ENCODE peak calls at places on chromosomes 1 and 21, in seven cellular contexts. One of them, this sample, is unnamed.

GRCh38 chr21:34592120-34592561 is 22.8 kb downstream of the RCAN1 start:
- ATAC-seq in activated CD8-positive, alpha-beta T cell treated with anti-CD3 and anti-CD28 coated beads, Interleukin-2, amount 10 ng/mL, durations not matched to agents 7 days and 5 days: no peak
- ATAC-seq in activated CD8-positive, alpha-beta memory T cell treated with anti-CD3 and anti-CD28 coated beads, Interleukin-2, amount 10 ng/mL, durations not matched to agents 7 days and 5 days: no peak
- ATAC-seq in activated naive CD4-positive, alpha-beta T cell treated with anti-CD3 and anti-CD28 coated beads, Interleukin-2, amount 50 U/mL, for 72 hours: no peak
- ATAC-seq in activated naive CD8-positive, alpha-beta T cell treated with anti-CD3 and anti-CD28 coated beads, Interleukin-2, amount 10 ng/mL, durations not matched to agents 7 days and 5 days: no peak
- ATAC-seq in stimulated activated naive CD8-positive, alpha-beta T cell treated with anti-CD3 and anti-CD28 coated beads, Interleukin-15, Interleukin-2, amounts not matched to agents 100 U/mL and 50 U/mL, for 24 hours: no peak
- ATAC-seq in CD4-positive, alpha-beta T cell: no peak
- ATAC-seq in this sample: no peak

GRCh38 chr1:72221811-72222210 is 60.5 kb downstream of the NEGR1 start:
- ATAC-seq in activated CD8-positive, alpha-beta T cell treated with anti-CD3 and anti-CD28 coated beads, Interleukin-2, amount 10 ng/mL, durations not matched to agents 7 days and 5 days: no peak
- ATAC-seq in activated CD8-positive, alpha-beta memory T cell treated with anti-CD3 and anti-CD28 coated beads, Interleukin-2, amount 10 ng/mL, durations not matched to agents 7 days and 5 days: no peak
- ATAC-seq in activated naive CD4-positive, alpha-beta T cell treated with anti-CD3 and anti-CD28 coated beads, Interleukin-2, amount 50 U/mL, for 72 hours: no peak
- ATAC-seq in activated naive CD8-positive, alpha-beta T cell treated with anti-CD3 and anti-CD28 coated beads, Interleukin-2, amount 10 ng/mL, durations not matched to agents 7 days and 5 days: no peak
- ATAC-seq in stimulated activated naive CD8-positive, alpha-beta T cell treated with anti-CD3 and anti-CD28 coated beads, Interleukin-15, Interleukin-2, amounts not matched to agents 100 U/mL and 50 U/mL, for 24 hours: no peak
- ATAC-seq in CD4-positive, alpha-beta T cell: no peak
- ATAC-seq in this sample: no peak

GRCh38 chr1:21946836-21947587 is 9.9 kb upstream of the HSPG2 start:
- ATAC-seq in activated CD8-positive, alpha-beta T cell treated with anti-CD3 and anti-CD28 coated beads, Interleukin-2, amount 10 ng/mL, durations not matched to agents 7 days and 5 days: no peak
- ATAC-seq in activated CD8-positive, alpha-beta memory T cell treated with anti-CD3 and anti-CD28 coated beads, Interleukin-2, amount 10 ng/mL, durations not matched to agents 7 days and 5 days: no peak
- ATAC-seq in activated naive CD4-positive, alpha-beta T cell treated with anti-CD3 and anti-CD28 coated beads, Interleukin-2, amount 50 U/mL, for 72 hours: no peak
- ATAC-seq in activated naive CD8-positive, alpha-beta T cell treated with anti-CD3 and anti-CD28 coated beads, Interleukin-2, amount 10 ng/mL, durations not matched to agents 7 days and 5 days: no peak
- ATAC-seq in stimulated activated naive CD8-positive, alpha-beta T cell treated with anti-CD3 and anti-CD28 coated beads, Interleukin-15, Interleukin-2, amounts not matched to agents 100 U/mL and 50 U/mL, for 24 hours: no peak
- ATAC-seq in CD4-positive, alpha-beta T cell: no peak
- ATAC-seq in this sample: no peak

GRCh38 chr21:37079211-37079824 is 6.3 kb downstream of the TTC3 start:
- ATAC-seq in activated CD8-positive, alpha-beta T cell treated with anti-CD3 and anti-CD28 coated beads, Interleukin-2, amount 10 ng/mL, durations not matched to agents 7 days and 5 days: peak; percentile 60
- ATAC-seq in activated CD8-positive, alpha-beta memory T cell treated with anti-CD3 and anti-CD28 coated beads, Interleukin-2, amount 10 ng/mL, durations not matched to agents 7 days and 5 days: peak; percentile 55
- ATAC-seq in activated naive CD4-positive, alpha-beta T cell treated with anti-CD3 and anti-CD28 coated beads, Interleukin-2, amount 50 U/mL, for 72 hours: no peak
- ATAC-seq in activated naive CD8-positive, alpha-beta T cell treated with anti-CD3 and anti-CD28 coated beads, Interleukin-2, amount 10 ng/mL, durations not matched to agents 7 days and 5 days: no peak
- ATAC-seq in stimulated activated naive CD8-positive, alpha-beta T cell treated with anti-CD3 and anti-CD28 coated beads, Interleukin-15, Interleukin-2, amounts not matched to agents 100 U/mL and 50 U/mL, for 24 hours: no peak
- ATAC-seq in CD4-positive, alpha-beta T cell: peak; percentile 78
- ATAC-seq in this sample: peak; percentile 39

GRCh38 chr21:43984905-43985689 is 27.0 kb upstream of the TRAPPC10 start:
- ATAC-seq in activated CD8-positive, alpha-beta T cell treated with anti-CD3 and anti-CD28 coated beads, Interleukin-2, amount 10 ng/mL, durations not matched to agents 7 days and 5 days: peak; percentile 38
- ATAC-seq in activated CD8-positive, alpha-beta memory T cell treated with anti-CD3 and anti-CD28 coated beads, Interleukin-2, amount 10 ng/mL, durations not matched to agents 7 days and 5 days: no peak
- ATAC-seq in activated naive CD4-positive, alpha-beta T cell treated with anti-CD3 and anti-CD28 coated beads, Interleukin-2, amount 50 U/mL, for 72 hours: peak; percentile 46
- ATAC-seq in activated naive CD8-positive, alpha-beta T cell treated with anti-CD3 and anti-CD28 coated beads, Interleukin-2, amount 10 ng/mL, durations not matched to agents 7 days and 5 days: peak; percentile 28
- ATAC-seq in stimulated activated naive CD8-positive, alpha-beta T cell treated with anti-CD3 and anti-CD28 coated beads, Interleukin-15, Interleukin-2, amounts not matched to agents 100 U/mL and 50 U/mL, for 24 hours: no peak
- ATAC-seq in CD4-positive, alpha-beta T cell: peak; percentile 68
- ATAC-seq in this sample: peak; percentile 35

GRCh38 chr1:35847935-35848565 is 35.0 kb upstream of the AGO1 start:
- ATAC-seq in activated CD8-positive, alpha-beta T cell treated with anti-CD3 and anti-CD28 coated beads, Interleukin-2, amount 10 ng/mL, durations not matched to agents 7 days and 5 days: no peak
- ATAC-seq in activated CD8-positive, alpha-beta memory T cell treated with anti-CD3 and anti-CD28 coated beads, Interleukin-2, amount 10 ng/mL, durations not matched to agents 7 days and 5 days: no peak
- ATAC-seq in activated naive CD4-positive, alpha-beta T cell treated with anti-CD3 and anti-CD28 coated beads, Interleukin-2, amount 50 U/mL, for 72 hours: no peak
- ATAC-seq in activated naive CD8-positive, alpha-beta T cell treated with anti-CD3 and anti-CD28 coated beads, Interleukin-2, amount 10 ng/mL, durations not matched to agents 7 days and 5 days: no peak
- ATAC-seq in stimulated activated naive CD8-positive, alpha-beta T cell treated with anti-CD3 and anti-CD28 coated beads, Interleukin-15, Interleukin-2, amounts not matched to agents 100 U/mL and 50 U/mL, for 24 hours: no peak
- ATAC-seq in CD4-positive, alpha-beta T cell: no peak
- ATAC-seq in this sample: no peak

GRCh38 chr1:162373541-162374375 is 2.9 kb downstream of the SPATA46 start:
- ATAC-seq in activated CD8-positive, alpha-beta T cell treated with anti-CD3 and anti-CD28 coated beads, Interleukin-2, amount 10 ng/mL, durations not matched to agents 7 days and 5 days: no peak
- ATAC-seq in activated CD8-positive, alpha-beta memory T cell treated with anti-CD3 and anti-CD28 coated beads, Interleukin-2, amount 10 ng/mL, durations not matched to agents 7 days and 5 days: no peak
- ATAC-seq in activated naive CD4-positive, alpha-beta T cell treated with anti-CD3 and anti-CD28 coated beads, Interleukin-2, amount 50 U/mL, for 72 hours: no peak
- ATAC-seq in activated naive CD8-positive, alpha-beta T cell treated with anti-CD3 and anti-CD28 coated beads, Interleukin-2, amount 10 ng/mL, durations not matched to agents 7 days and 5 days: no peak
- ATAC-seq in stimulated activated naive CD8-positive, alpha-beta T cell treated with anti-CD3 and anti-CD28 coated beads, Interleukin-15, Interleukin-2, amounts not matched to agents 100 U/mL and 50 U/mL, for 24 hours: no peak
- ATAC-seq in CD4-positive, alpha-beta T cell: no peak
- ATAC-seq in this sample: no peak

GRCh38 chr21:14215971-14216621 is at the start of gene RBM11:
- ATAC-seq in activated CD8-positive, alpha-beta T cell treated with anti-CD3 and anti-CD28 coated beads, Interleukin-2, amount 10 ng/mL, durations not matched to agents 7 days and 5 days: peak; percentile 95
- ATAC-seq in activated CD8-positive, alpha-beta memory T cell treated with anti-CD3 and anti-CD28 coated beads, Interleukin-2, amount 10 ng/mL, durations not matched to agents 7 days and 5 days: peak; percentile 97
- ATAC-seq in activated naive CD4-positive, alpha-beta T cell treated with anti-CD3 and anti-CD28 coated beads, Interleukin-2, amount 50 U/mL, for 72 hours: peak; percentile 98
- ATAC-seq in activated naive CD8-positive, alpha-beta T cell treated with anti-CD3 and anti-CD28 coated beads, Interleukin-2, amount 10 ng/mL, durations not matched to agents 7 days and 5 days: peak; percentile 91
- ATAC-seq in stimulated activated naive CD8-positive, alpha-beta T cell treated with anti-CD3 and anti-CD28 coated beads, Interleukin-15, Interleukin-2, amounts not matched to agents 100 U/mL and 50 U/mL, for 24 hours: peak; percentile 100
- ATAC-seq in CD4-positive, alpha-beta T cell: peak; percentile 97
- ATAC-seq in this sample: peak; percentile 98

GRCh38 chr1:41323243-41323642 is 38.0 kb upstream of the FOXO6 start:
- ATAC-seq in activated CD8-positive, alpha-beta T cell treated with anti-CD3 and anti-CD28 coated beads, Interleukin-2, amount 10 ng/mL, durations not matched to agents 7 days and 5 days: no peak
- ATAC-seq in activated CD8-positive, alpha-beta memory T cell treated with anti-CD3 and anti-CD28 coated beads, Interleukin-2, amount 10 ng/mL, durations not matched to agents 7 days and 5 days: no peak
- ATAC-seq in activated naive CD4-positive, alpha-beta T cell treated with anti-CD3 and anti-CD28 coated beads, Interleukin-2, amount 50 U/mL, for 72 hours: no peak
- ATAC-seq in activated naive CD8-positive, alpha-beta T cell treated with anti-CD3 and anti-CD28 coated beads, Interleukin-2, amount 10 ng/mL, durations not matched to agents 7 days and 5 days: no peak
- ATAC-seq in stimulated activated naive CD8-positive, alpha-beta T cell treated with anti-CD3 and anti-CD28 coated beads, Interleukin-15, Interleukin-2, amounts not matched to agents 100 U/mL and 50 U/mL, for 24 hours: no peak
- ATAC-seq in CD4-positive, alpha-beta T cell: no peak
- ATAC-seq in this sample: no peak

GRCh38 chr1:155037851-155038441 is 4.3 kb downstream of the DCST1 start:
- ATAC-seq in activated CD8-positive, alpha-beta T cell treated with anti-CD3 and anti-CD28 coated beads, Interleukin-2, amount 10 ng/mL, durations not matched to agents 7 days and 5 days: no peak
- ATAC-seq in activated CD8-positive, alpha-beta memory T cell treated with anti-CD3 and anti-CD28 coated beads, Interleukin-2, amount 10 ng/mL, durations not matched to agents 7 days and 5 days: no peak
- ATAC-seq in activated naive CD4-positive, alpha-beta T cell treated with anti-CD3 and anti-CD28 coated beads, Interleukin-2, amount 50 U/mL, for 72 hours: no peak
- ATAC-seq in activated naive CD8-positive, alpha-beta T cell treated with anti-CD3 and anti-CD28 coated beads, Interleukin-2, amount 10 ng/mL, durations not matched to agents 7 days and 5 days: no peak
- ATAC-seq in stimulated activated naive CD8-positive, alpha-beta T cell treated with anti-CD3 and anti-CD28 coated beads, Interleukin-15, Interleukin-2, amounts not matched to agents 100 U/mL and 50 U/mL, for 24 hours: no peak
- ATAC-seq in CD4-positive, alpha-beta T cell: no peak
- ATAC-seq in this sample: no peak

GRCh38 chr1:119374208-119374877 is 5.8 kb downstream of the HAO2 start:
- ATAC-seq in activated CD8-positive, alpha-beta T cell treated with anti-CD3 and anti-CD28 coated beads, Interleukin-2, amount 10 ng/mL, durations not matched to agents 7 days and 5 days: no peak
- ATAC-seq in activated CD8-positive, alpha-beta memory T cell treated with anti-CD3 and anti-CD28 coated beads, Interleukin-2, amount 10 ng/mL, durations not matched to agents 7 days and 5 days: no peak
- ATAC-seq in activated naive CD4-positive, alpha-beta T cell treated with anti-CD3 and anti-CD28 coated beads, Interleukin-2, amount 50 U/mL, for 72 hours: no peak
- ATAC-seq in activated naive CD8-positive, alpha-beta T cell treated with anti-CD3 and anti-CD28 coated beads, Interleukin-2, amount 10 ng/mL, durations not matched to agents 7 days and 5 days: no peak
- ATAC-seq in stimulated activated naive CD8-positive, alpha-beta T cell treated with anti-CD3 and anti-CD28 coated beads, Interleukin-15, Interleukin-2, amounts not matched to agents 100 U/mL and 50 U/mL, for 24 hours: peak; percentile 23
- ATAC-seq in CD4-positive, alpha-beta T cell: no peak
- ATAC-seq in this sample: peak; percentile 67

GRCh38 chr1:79100385-79100784 is 93.9 kb upstream of the ADGRL4 start:
- ATAC-seq in activated CD8-positive, alpha-beta T cell treated with anti-CD3 and anti-CD28 coated beads, Interleukin-2, amount 10 ng/mL, durations not matched to agents 7 days and 5 days: no peak
- ATAC-seq in activated CD8-positive, alpha-beta memory T cell treated with anti-CD3 and anti-CD28 coated beads, Interleukin-2, amount 10 ng/mL, durations not matched to agents 7 days and 5 days: no peak
- ATAC-seq in activated naive CD4-positive, alpha-beta T cell treated with anti-CD3 and anti-CD28 coated beads, Interleukin-2, amount 50 U/mL, for 72 hours: no peak
- ATAC-seq in activated naive CD8-positive, alpha-beta T cell treated with anti-CD3 and anti-CD28 coated beads, Interleukin-2, amount 10 ng/mL, durations not matched to agents 7 days and 5 days: no peak
- ATAC-seq in stimulated activated naive CD8-positive, alpha-beta T cell treated with anti-CD3 and anti-CD28 coated beads, Interleukin-15, Interleukin-2, amounts not matched to agents 100 U/mL and 50 U/mL, for 24 hours: no peak
- ATAC-seq in CD4-positive, alpha-beta T cell: no peak
- ATAC-seq in this sample: no peak

GRCh38 chr1:39332828-39333227 is 128.3 kb downstream of the MACF1 start:
- ATAC-seq in activated CD8-positive, alpha-beta T cell treated with anti-CD3 and anti-CD28 coated beads, Interleukin-2, amount 10 ng/mL, durations not matched to agents 7 days and 5 days: no peak
- ATAC-seq in activated CD8-positive, alpha-beta memory T cell treated with anti-CD3 and anti-CD28 coated beads, Interleukin-2, amount 10 ng/mL, durations not matched to agents 7 days and 5 days: peak; percentile 41
- ATAC-seq in activated naive CD4-positive, alpha-beta T cell treated with anti-CD3 and anti-CD28 coated beads, Interleukin-2, amount 50 U/mL, for 72 hours: no peak
- ATAC-seq in activated naive CD8-positive, alpha-beta T cell treated with anti-CD3 and anti-CD28 coated beads, Interleukin-2, amount 10 ng/mL, durations not matched to agents 7 days and 5 days: no peak
- ATAC-seq in stimulated activated naive CD8-positive, alpha-beta T cell treated with anti-CD3 and anti-CD28 coated beads, Interleukin-15, Interleukin-2, amounts not matched to agents 100 U/mL and 50 U/mL, for 24 hours: no peak
- ATAC-seq in CD4-positive, alpha-beta T cell: no peak
- ATAC-seq in this sample: peak; percentile 43

GRCh38 chr1:157292302-157292701 is 154.1 kb upstream of the ETV3 start:
- ATAC-seq in activated CD8-positive, alpha-beta T cell treated with anti-CD3 and anti-CD28 coated beads, Interleukin-2, amount 10 ng/mL, durations not matched to agents 7 days and 5 days: no peak
- ATAC-seq in activated CD8-positive, alpha-beta memory T cell treated with anti-CD3 and anti-CD28 coated beads, Interleukin-2, amount 10 ng/mL, durations not matched to agents 7 days and 5 days: no peak
- ATAC-seq in activated naive CD4-positive, alpha-beta T cell treated with anti-CD3 and anti-CD28 coated beads, Interleukin-2, amount 50 U/mL, for 72 hours: no peak
- ATAC-seq in activated naive CD8-positive, alpha-beta T cell treated with anti-CD3 and anti-CD28 coated beads, Interleukin-2, amount 10 ng/mL, durations not matched to agents 7 days and 5 days: no peak
- ATAC-seq in stimulated activated naive CD8-positive, alpha-beta T cell treated with anti-CD3 and anti-CD28 coated beads, Interleukin-15, Interleukin-2, amounts not matched to agents 100 U/mL and 50 U/mL, for 24 hours: no peak
- ATAC-seq in CD4-positive, alpha-beta T cell: no peak
- ATAC-seq in this sample: no peak

GRCh38 chr1:244496186-244496585 is 35.1 kb downstream of the CATSPERE start:
- ATAC-seq in activated CD8-positive, alpha-beta T cell treated with anti-CD3 and anti-CD28 coated beads, Interleukin-2, amount 10 ng/mL, durations not matched to agents 7 days and 5 days: no peak
- ATAC-seq in activated CD8-positive, alpha-beta memory T cell treated with anti-CD3 and anti-CD28 coated beads, Interleukin-2, amount 10 ng/mL, durations not matched to agents 7 days and 5 days: no peak
- ATAC-seq in activated naive CD4-positive, alpha-beta T cell treated with anti-CD3 and anti-CD28 coated beads, Interleukin-2, amount 50 U/mL, for 72 hours: no peak
- ATAC-seq in activated naive CD8-positive, alpha-beta T cell treated with anti-CD3 and anti-CD28 coated beads, Interleukin-2, amount 10 ng/mL, durations not matched to agents 7 days and 5 days: no peak
- ATAC-seq in stimulated activated naive CD8-positive, alpha-beta T cell treated with anti-CD3 and anti-CD28 coated beads, Interleukin-15, Interleukin-2, amounts not matched to agents 100 U/mL and 50 U/mL, for 24 hours: no peak
- ATAC-seq in CD4-positive, alpha-beta T cell: no peak
- ATAC-seq in this sample: no peak

GRCh38 chr1:55305735-55306134 is 90.6 kb upstream of the USP24 start:
- ATAC-seq in activated CD8-positive, alpha-beta T cell treated with anti-CD3 and anti-CD28 coated beads, Interleukin-2, amount 10 ng/mL, durations not matched to agents 7 days and 5 days: no peak
- ATAC-seq in activated CD8-positive, alpha-beta memory T cell treated with anti-CD3 and anti-CD28 coated beads, Interleukin-2, amount 10 ng/mL, durations not matched to agents 7 days and 5 days: no peak
- ATAC-seq in activated naive CD4-positive, alpha-beta T cell treated with anti-CD3 and anti-CD28 coated beads, Interleukin-2, amount 50 U/mL, for 72 hours: peak; percentile 81
- ATAC-seq in activated naive CD8-positive, alpha-beta T cell treated with anti-CD3 and anti-CD28 coated beads, Interleukin-2, amount 10 ng/mL, durations not matched to agents 7 days and 5 days: no peak
- ATAC-seq in stimulated activated naive CD8-positive, alpha-beta T cell treated with anti-CD3 and anti-CD28 coated beads, Interleukin-15, Interleukin-2, amounts not matched to agents 100 U/mL and 50 U/mL, for 24 hours: peak; percentile 25
- ATAC-seq in CD4-positive, alpha-beta T cell: no peak
- ATAC-seq in this sample: peak; percentile 85

GRCh38 chr1:58884706-58885661 is 101.1 kb upstream of the JUN start:
- ATAC-seq in activated CD8-positive, alpha-beta T cell treated with anti-CD3 and anti-CD28 coated beads, Interleukin-2, amount 10 ng/mL, durations not matched to agents 7 days and 5 days: peak; percentile 29
- ATAC-seq in activated CD8-positive, alpha-beta memory T cell treated with anti-CD3 and anti-CD28 coated beads, Interleukin-2, amount 10 ng/mL, durations not matched to agents 7 days and 5 days: peak; percentile 41
- ATAC-seq in activated naive CD4-positive, alpha-beta T cell treated with anti-CD3 and anti-CD28 coated beads, Interleukin-2, amount 50 U/mL, for 72 hours: peak; percentile 13
- ATAC-seq in activated naive CD8-positive, alpha-beta T cell treated with anti-CD3 and anti-CD28 coated beads, Interleukin-2, amount 10 ng/mL, durations not matched to agents 7 days and 5 days: peak; percentile 27
- ATAC-seq in stimulated activated naive CD8-positive, alpha-beta T cell treated with anti-CD3 and anti-CD28 coated beads, Interleukin-15, Interleukin-2, amounts not matched to agents 100 U/mL and 50 U/mL, for 24 hours: peak; percentile 58
- ATAC-seq in CD4-positive, alpha-beta T cell: no peak
- ATAC-seq in this sample: no peak

GRCh38 chr21:36478207-36478701 is 1.7 kb downstream of the CLDN14 start:
- ATAC-seq in activated CD8-positive, alpha-beta T cell treated with anti-CD3 and anti-CD28 coated beads, Interleukin-2, amount 10 ng/mL, durations not matched to agents 7 days and 5 days: no peak
- ATAC-seq in activated CD8-positive, alpha-beta memory T cell treated with anti-CD3 and anti-CD28 coated beads, Interleukin-2, amount 10 ng/mL, durations not matched to agents 7 days and 5 days: no peak
- ATAC-seq in activated naive CD4-positive, alpha-beta T cell treated with anti-CD3 and anti-CD28 coated beads, Interleukin-2, amount 50 U/mL, for 72 hours: peak; percentile 86
- ATAC-seq in activated naive CD8-positive, alpha-beta T cell treated with anti-CD3 and anti-CD28 coated beads, Interleukin-2, amount 10 ng/mL, durations not matched to agents 7 days and 5 days: no peak
- ATAC-seq in stimulated activated naive CD8-positive, alpha-beta T cell treated with anti-CD3 and anti-CD28 coated beads, Interleukin-15, Interleukin-2, amounts not matched to agents 100 U/mL and 50 U/mL, for 24 hours: peak; percentile 81
- ATAC-seq in CD4-positive, alpha-beta T cell: no peak
- ATAC-seq in this sample: peak; percentile 98

GRCh38 chr21:42609806-42610205 is 43.6 kb upstream of the PDE9A start:
- ATAC-seq in activated CD8-positive, alpha-beta T cell treated with anti-CD3 and anti-CD28 coated beads, Interleukin-2, amount 10 ng/mL, durations not matched to agents 7 days and 5 days: peak; percentile 52
- ATAC-seq in activated CD8-positive, alpha-beta memory T cell treated with anti-CD3 and anti-CD28 coated beads, Interleukin-2, amount 10 ng/mL, durations not matched to agents 7 days and 5 days: no peak
- ATAC-seq in activated naive CD4-positive, alpha-beta T cell treated with anti-CD3 and anti-CD28 coated beads, Interleukin-2, amount 50 U/mL, for 72 hours: peak; percentile 92
- ATAC-seq in activated naive CD8-positive, alpha-beta T cell treated with anti-CD3 and anti-CD28 coated beads, Interleukin-2, amount 10 ng/mL, durations not matched to agents 7 days and 5 days: peak; percentile 21
- ATAC-seq in stimulated activated naive CD8-positive, alpha-beta T cell treated with anti-CD3 and anti-CD28 coated beads, Interleukin-15, Interleukin-2, amounts not matched to agents 100 U/mL and 50 U/mL, for 24 hours: peak; percentile 86
- ATAC-seq in CD4-positive, alpha-beta T cell: peak; percentile 29
- ATAC-seq in this sample: peak; percentile 92

GRCh38 chr1:201633297-201633696 is 94.4 kb downstream of the NAV1 start:
- ATAC-seq in activated CD8-positive, alpha-beta T cell treated with anti-CD3 and anti-CD28 coated beads, Interleukin-2, amount 10 ng/mL, durations not matched to agents 7 days and 5 days: no peak
- ATAC-seq in activated CD8-positive, alpha-beta memory T cell treated with anti-CD3 and anti-CD28 coated beads, Interleukin-2, amount 10 ng/mL, durations not matched to agents 7 days and 5 days: no peak
- ATAC-seq in activated naive CD4-positive, alpha-beta T cell treated with anti-CD3 and anti-CD28 coated beads, Interleukin-2, amount 50 U/mL, for 72 hours: no peak
- ATAC-seq in activated naive CD8-positive, alpha-beta T cell treated with anti-CD3 and anti-CD28 coated beads, Interleukin-2, amount 10 ng/mL, durations not matched to agents 7 days and 5 days: no peak
- ATAC-seq in stimulated activated naive CD8-positive, alpha-beta T cell treated with anti-CD3 and anti-CD28 coated beads, Interleukin-15, Interleukin-2, amounts not matched to agents 100 U/mL and 50 U/mL, for 24 hours: no peak
- ATAC-seq in CD4-positive, alpha-beta T cell: no peak
- ATAC-seq in this sample: no peak

GRCh38 chr1:183267646-183268431 is 81.8 kb downstream of the LAMC2 start:
- ATAC-seq in activated CD8-positive, alpha-beta T cell treated with anti-CD3 and anti-CD28 coated beads, Interleukin-2, amount 10 ng/mL, durations not matched to agents 7 days and 5 days: no peak
- ATAC-seq in activated CD8-positive, alpha-beta memory T cell treated with anti-CD3 and anti-CD28 coated beads, Interleukin-2, amount 10 ng/mL, durations not matched to agents 7 days and 5 days: no peak
- ATAC-seq in activated naive CD4-positive, alpha-beta T cell treated with anti-CD3 and anti-CD28 coated beads, Interleukin-2, amount 50 U/mL, for 72 hours: no peak
- ATAC-seq in activated naive CD8-positive, alpha-beta T cell treated with anti-CD3 and anti-CD28 coated beads, Interleukin-2, amount 10 ng/mL, durations not matched to agents 7 days and 5 days: no peak
- ATAC-seq in stimulated activated naive CD8-positive, alpha-beta T cell treated with anti-CD3 and anti-CD28 coated beads, Interleukin-15, Interleukin-2, amounts not matched to agents 100 U/mL and 50 U/mL, for 24 hours: no peak
- ATAC-seq in CD4-positive, alpha-beta T cell: no peak
- ATAC-seq in this sample: no peak

GRCh38 chr1:22096463-22096862 is 44.0 kb downstream of the CDC42 start:
- ATAC-seq in activated CD8-positive, alpha-beta T cell treated with anti-CD3 and anti-CD28 coated beads, Interleukin-2, amount 10 ng/mL, durations not matched to agents 7 days and 5 days: no peak
- ATAC-seq in activated CD8-positive, alpha-beta memory T cell treated with anti-CD3 and anti-CD28 coated beads, Interleukin-2, amount 10 ng/mL, durations not matched to agents 7 days and 5 days: no peak
- ATAC-seq in activated naive CD4-positive, alpha-beta T cell treated with anti-CD3 and anti-CD28 coated beads, Interleukin-2, amount 50 U/mL, for 72 hours: no peak
- ATAC-seq in activated naive CD8-positive, alpha-beta T cell treated with anti-CD3 and anti-CD28 coated beads, Interleukin-2, amount 10 ng/mL, durations not matched to agents 7 days and 5 days: no peak
- ATAC-seq in stimulated activated naive CD8-positive, alpha-beta T cell treated with anti-CD3 and anti-CD28 coated beads, Interleukin-15, Interleukin-2, amounts not matched to agents 100 U/mL and 50 U/mL, for 24 hours: no peak
- ATAC-seq in CD4-positive, alpha-beta T cell: no peak
- ATAC-seq in this sample: no peak

GRCh38 chr1:25157846-25158245 is 74.5 kb downstream of the SYF2 start:
- ATAC-seq in activated CD8-positive, alpha-beta T cell treated with anti-CD3 and anti-CD28 coated beads, Interleukin-2, amount 10 ng/mL, durations not matched to agents 7 days and 5 days: no peak
- ATAC-seq in activated CD8-positive, alpha-beta memory T cell treated with anti-CD3 and anti-CD28 coated beads, Interleukin-2, amount 10 ng/mL, durations not matched to agents 7 days and 5 days: no peak
- ATAC-seq in activated naive CD4-positive, alpha-beta T cell treated with anti-CD3 and anti-CD28 coated beads, Interleukin-2, amount 50 U/mL, for 72 hours: no peak
- ATAC-seq in activated naive CD8-positive, alpha-beta T cell treated with anti-CD3 and anti-CD28 coated beads, Interleukin-2, amount 10 ng/mL, durations not matched to agents 7 days and 5 days: no peak
- ATAC-seq in stimulated activated naive CD8-positive, alpha-beta T cell treated with anti-CD3 and anti-CD28 coated beads, Interleukin-15, Interleukin-2, amounts not matched to agents 100 U/mL and 50 U/mL, for 24 hours: no peak
- ATAC-seq in CD4-positive, alpha-beta T cell: no peak
- ATAC-seq in this sample: no peak

GRCh38 chr1:25476186-25477097 is 45.7 kb downstream of the MACO1 start:
- ATAC-seq in activated CD8-positive, alpha-beta T cell treated with anti-CD3 and anti-CD28 coated beads, Interleukin-2, amount 10 ng/mL, durations not matched to agents 7 days and 5 days: peak; percentile 28
- ATAC-seq in activated CD8-positive, alpha-beta memory T cell treated with anti-CD3 and anti-CD28 coated beads, Interleukin-2, amount 10 ng/mL, durations not matched to agents 7 days and 5 days: peak; percentile 35
- ATAC-seq in activated naive CD4-positive, alpha-beta T cell treated with anti-CD3 and anti-CD28 coated beads, Interleukin-2, amount 50 U/mL, for 72 hours: peak; percentile 25
- ATAC-seq in activated naive CD8-positive, alpha-beta T cell treated with anti-CD3 and anti-CD28 coated beads, Interleukin-2, amount 10 ng/mL, durations not matched to agents 7 days and 5 days: no peak
- ATAC-seq in stimulated activated naive CD8-positive, alpha-beta T cell treated with anti-CD3 and anti-CD28 coated beads, Interleukin-15, Interleukin-2, amounts not matched to agents 100 U/mL and 50 U/mL, for 24 hours: peak; percentile 75
- ATAC-seq in CD4-positive, alpha-beta T cell: peak; percentile 36
- ATAC-seq in this sample: peak; percentile 45

GRCh38 chr1:43836267-43836951 is 97.2 kb upstream of the ARTN start:
- ATAC-seq in activated CD8-positive, alpha-beta T cell treated with anti-CD3 and anti-CD28 coated beads, Interleukin-2, amount 10 ng/mL, durations not matched to agents 7 days and 5 days: peak; percentile 55
- ATAC-seq in activated CD8-positive, alpha-beta memory T cell treated with anti-CD3 and anti-CD28 coated beads, Interleukin-2, amount 10 ng/mL, durations not matched to agents 7 days and 5 days: peak; percentile 29
- ATAC-seq in activated naive CD4-positive, alpha-beta T cell treated with anti-CD3 and anti-CD28 coated beads, Interleukin-2, amount 50 U/mL, for 72 hours: peak; percentile 69
- ATAC-seq in activated naive CD8-positive, alpha-beta T cell treated with anti-CD3 and anti-CD28 coated beads, Interleukin-2, amount 10 ng/mL, durations not matched to agents 7 days and 5 days: peak; percentile 69
- ATAC-seq in stimulated activated naive CD8-positive, alpha-beta T cell treated with anti-CD3 and anti-CD28 coated beads, Interleukin-15, Interleukin-2, amounts not matched to agents 100 U/mL and 50 U/mL, for 24 hours: peak; percentile 77
- ATAC-seq in CD4-positive, alpha-beta T cell: peak; percentile 89
- ATAC-seq in this sample: peak; percentile 67

This sample was measured in activated T-helper 17 cell treated with anti-CD3 and anti-CD28 coated beads, Interleukin-2, amount 50 U/mL, for 72 hours.